ENCODE peak calls at places on chromosomes 13 and 19, in four cellular contexts. J is GM23338, C is OCI-LY7, Z is mammary epithelial cell. F is an unnamed sample. For H3K79me2, the result is how much of the 10 kb centered on the place peaks cover.

GRCh38 chr13:46905249-46905648 is 8.4 kb upstream of the HTR2A start:
- DNase-seq in J (peak), C (peak), Z (peak), F (no peak)

GRCh38 chr19:35977446-35978222 is 17.4 kb upstream of the SDHAF1 start:
- DNase-seq in J (peak), C (peak), Z (no peak), F (no peak)

GRCh38 chr13:107205318-107206112 is 637.6 kb upstream of the ARGLU1 start:
- DNase-seq in J (peak), C (peak), Z (peak), F (peak)

GRCh38 chr13:97430296-97430695 is 3.7 kb upstream of the RAP2A start:
- DNase-seq in J (no peak), C (no peak), Z (no peak), F (no peak)

GRCh38 chr13:29901714-29902631 is 51.6 kb upstream of the UBL3 start:
- DNase-seq in J (no peak), C (no peak), Z (peak), F (peak)

GRCh38 chr19:19740755-19741154 is 7.8 kb upstream of the ZNF14 start:
- DNase-seq in J (no peak), C (no peak), Z (no peak), F (peak)

GRCh38 chr19:310141-310651 is 19.0 kb upstream of the PLPP2 start:
- DNase-seq in J (peak), C (no peak), Z (no peak), F (peak)

GRCh38 chr19:18785179-18786124 is 5.7 kb downstream of the COMP start:
- DNase-seq in J (peak), C (peak), Z (no peak), F (peak)

GRCh38 chr13:93769607-93770006 is 543.0 kb downstream of the GPC6 start:
- DNase-seq in J (no peak), C (no peak), Z (peak), F (no peak)

GRCh38 chr19:4390862-4391693 is 9.3 kb downstream of the SH3GL1 start:
- DNase-seq in J (no peak), C (no peak), Z (peak), F (peak)

GRCh38 chr13:99590519-99591011 is 89.3 kb downstream of the TM9SF2 start:
- DNase-seq in J (no peak), C (no peak), Z (peak), F (no peak)

GRCh38 chr13:98697833-98698232 is 54.6 kb downstream of the SLC15A1 start:
- DNase-seq in J (no peak), C (no peak), Z (no peak), F (no peak)

GRCh38 chr13:20191902-20192469 is 752 bp downstream of the GJB2 start:
- DNase-seq in J (peak), C (no peak), Z (peak), F (peak)

GRCh38 chr13:113952151-113952982 is 21.5 kb downstream of the C13orf46 start:
- DNase-seq in J (no peak), C (no peak), Z (no peak), F (no peak)

GRCh38 chr19:45790942-45791341 is 1.7 kb downstream of the DMWD start:
- DNase-seq in J (no peak), C (no peak), Z (no peak), F (peak)

GRCh38 chr19:8335343-8336071 is 7.6 kb downstream of the KANK3 start:
- DNase-seq in J (peak), C (no peak), Z (no peak), F (peak)

GRCh38 chr13:102460806-102461205 is 59.0 kb upstream of the FGF14 start:
- DNase-seq in J (no peak), C (no peak), Z (no peak), F (no peak)

GRCh38 chr13:93037780-93038179 is 188.8 kb upstream of the GPC6 start:
- DNase-seq in J (no peak), C (no peak), Z (no peak), F (no peak)

GRCh38 chr13:64755961-64756360 is 2474.2 kb downstream of the PCDH9 start:
- DNase-seq in J (no peak), C (no peak), Z (no peak), F (no peak)

GRCh38 chr13:27659466-27659865 is 37.8 kb downstream of the POLR1D start:
- DNase-seq in J (no peak), C (no peak), Z (no peak), F (no peak)

GRCh38 chr19:52600639-52601024 is 30.5 kb downstream of the ZNF701 start:
- DNase-seq in J (peak), C (peak), Z (no peak), F (no peak)

GRCh38 chr19:21127001-21127400 is 14.8 kb upstream of the ZNF431 start:
- DNase-seq in J (no peak), C (no peak), Z (no peak), F (no peak)

GRCh38 chr13:48400820-48401219 is 12.1 kb downstream of the LPAR6 start:
- DNase-seq in J (no peak), C (peak), Z (peak), F (peak)

DNA sequence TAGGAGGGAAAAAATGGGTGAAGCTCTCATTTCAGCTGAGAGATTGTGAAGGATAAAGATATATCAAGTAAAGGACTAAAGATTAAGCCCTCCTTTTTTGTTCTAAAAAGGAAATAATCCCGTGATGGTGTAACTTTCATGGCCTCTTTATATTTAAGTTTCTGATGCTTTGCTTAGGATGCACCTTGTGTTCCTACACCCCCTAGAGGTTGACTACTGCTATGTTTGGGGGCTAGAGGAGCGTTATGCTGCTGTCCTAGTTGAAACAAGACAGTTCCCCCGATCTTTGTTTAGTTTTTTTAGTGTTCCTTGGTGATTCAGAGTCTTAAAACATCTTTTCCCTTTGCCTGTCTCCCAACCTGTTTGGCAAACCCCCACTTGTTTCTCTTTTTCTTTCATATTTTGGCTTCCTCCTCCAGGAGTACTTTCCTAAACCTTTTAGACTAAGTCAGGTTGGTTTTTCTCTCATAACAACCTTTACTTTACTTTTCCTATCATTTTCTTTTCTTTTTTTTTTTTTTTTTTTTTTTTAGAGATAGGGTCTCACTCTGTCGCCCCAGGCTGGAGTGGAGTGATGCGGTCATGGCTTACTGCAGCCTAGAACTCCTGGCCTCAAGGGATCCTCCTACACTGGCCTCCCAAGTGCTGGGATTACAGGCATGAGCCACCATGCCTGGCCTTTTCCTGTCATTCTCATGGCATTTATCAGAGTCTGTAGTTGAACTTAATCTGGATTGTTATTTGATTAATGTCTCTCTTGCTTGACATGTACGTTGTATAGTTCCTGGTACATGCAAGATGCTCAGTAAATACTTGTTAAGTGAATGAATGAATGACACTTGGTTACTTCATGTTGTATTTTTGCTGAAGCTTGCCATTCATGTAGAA is 2.8 kb downstream of the UBA2 start:
- DNase-seq in J (peak), C (peak), Z (peak), F (peak)
- TF ChIP-seq CTCF in J (peak), C (peak), Z (peak), F (peak)

GRCh38 chr19:46943150-46943946 is 76.3 kb upstream of the NPAS1 start:
- DNase-seq in J (no peak), C (no peak), Z (no peak), F (no peak)
- H3K79me2 ChIP-seq in J (under half), C (under half), Z (under half), F (half or more)

DNA sequence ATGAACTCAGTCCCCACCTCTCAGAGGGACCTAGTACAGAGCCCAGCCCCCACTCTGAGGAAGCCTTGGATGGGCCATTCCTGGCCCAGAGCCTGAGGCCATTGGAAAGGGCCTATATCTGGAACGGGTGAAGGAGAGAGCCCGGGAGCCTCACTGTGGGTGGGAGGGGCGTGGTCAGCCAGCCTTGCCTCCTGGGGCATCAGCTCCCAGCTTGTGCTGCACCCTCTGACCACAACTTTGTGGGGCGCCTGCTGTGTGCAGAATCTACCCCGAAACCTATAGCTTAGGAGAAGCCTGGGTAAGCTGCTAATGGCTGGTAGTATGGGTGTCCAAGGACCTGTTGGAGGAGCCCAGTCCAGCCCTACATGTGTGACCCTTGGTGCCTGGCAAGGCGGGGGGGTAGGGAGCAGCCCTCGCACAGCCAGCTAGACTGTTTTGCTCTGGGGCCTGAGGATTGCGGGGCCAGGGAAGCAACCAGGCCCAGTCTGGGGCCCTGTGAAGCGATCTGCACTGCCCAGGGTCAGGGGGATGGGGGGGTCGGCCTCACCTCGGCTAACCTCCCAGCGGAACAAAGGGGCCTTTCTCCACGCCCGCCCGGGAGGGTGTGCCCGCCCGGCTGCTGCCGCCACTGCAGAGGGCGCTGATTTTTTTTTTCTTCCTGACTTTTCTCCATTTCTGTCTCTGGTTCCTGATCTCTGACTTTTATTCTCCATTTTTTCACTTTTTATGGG is 42.3 kb downstream of the LYL1 start:
- DNase-seq in J (no peak), C (no peak), Z (peak), F (peak)
- H3K4me2 ChIP-seq in J (peak), C (peak), Z (peak), F (peak)

GRCh38 chr13:79056706-79057105 is 349.3 kb downstream of the RBM26 start:
- DNase-seq in J (peak), C (no peak), Z (no peak), F (no peak)

DNA sequence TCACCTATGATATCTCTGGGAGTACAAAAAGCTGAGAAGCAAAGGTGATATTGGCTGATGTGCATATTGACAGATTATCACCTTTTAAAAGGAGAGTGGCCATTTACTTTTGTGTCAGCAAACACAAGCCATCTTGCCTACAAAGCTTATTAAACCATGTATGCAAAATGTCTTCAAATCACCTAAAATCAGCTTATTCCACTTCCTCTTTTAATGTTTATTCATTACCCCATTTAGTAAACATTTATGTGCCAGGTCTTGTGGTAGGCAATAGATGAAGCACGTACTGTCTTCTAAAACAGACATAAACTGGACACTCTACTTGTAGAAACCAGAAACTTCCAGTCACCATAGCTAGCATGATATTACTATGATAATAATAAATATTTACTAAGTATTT is 354.6 kb downstream of the RBM26 start:
- DNase-seq in J (no peak), C (no peak), Z (no peak), F (no peak)
- TF ChIP-seq CTCF in J (no peak), C (no peak), Z (no peak), F (no peak)

GRCh38 chr19:2246014-2246620 is 3.0 kb upstream of the AMH start:
- DNase-seq in J (no peak), C (no peak), Z (no peak), F (no peak)

GRCh38 chr19:2246801-2247361 is 2.2 kb upstream of the AMH start:
- DNase-seq in J (no peak), C (no peak), Z (no peak), F (no peak)

GRCh38 chr19:2244486-2244885 is 4.6 kb upstream of the AMH start:
- DNase-seq in J (no peak), C (no peak), Z (no peak), F (no peak)

GRCh38 chr19:2244122-2244411 is 5.1 kb upstream of the AMH start:
- DNase-seq in J (no peak), C (no peak), Z (no peak), F (no peak)

GRCh38 chr19:2245273-2245672 is 3.9 kb upstream of the AMH start:
- DNase-seq in J (no peak), C (no peak), Z (no peak), F (no peak)
- H3K79me2 ChIP-seq in J (under half), C (under half), Z (half or more), F (half or more)

GRCh38 chr19:55358493-55358892 is 4.0 kb upstream of the COX6B2 start:
- DNase-seq in J (no peak), C (no peak), Z (no peak), F (no peak)
- H3K4me2 ChIP-seq in J (no peak), C (no peak), Z (no peak), F (no peak)

DNA sequence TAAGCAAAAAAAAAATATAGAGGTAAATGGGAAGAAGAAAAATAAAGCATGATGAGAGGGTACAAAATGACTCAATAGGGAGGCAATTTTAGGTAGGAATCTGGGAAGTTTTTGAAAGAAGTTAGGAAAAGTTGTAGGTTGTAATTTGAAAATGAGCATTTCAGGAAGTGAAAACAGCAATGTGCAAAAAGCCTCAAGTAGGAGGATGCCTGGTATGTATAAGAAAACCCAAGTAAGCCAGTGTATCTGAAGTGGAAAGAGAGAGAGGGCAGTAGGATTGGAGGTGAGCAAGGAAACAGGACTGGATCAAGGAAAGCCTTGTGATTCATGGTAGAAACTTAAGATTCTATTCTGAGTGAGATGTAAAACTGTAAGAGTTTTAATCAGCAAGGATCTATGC is 121.6 kb upstream of the SPRY2 start:
- DNase-seq in J (no peak), C (no peak), Z (no peak), F (no peak)
- TF ChIP-seq CTCF in J (no peak), C (no peak), Z (no peak), F (no peak)

GRCh38 chr13:50682966-50683365 is 160.5 kb downstream of the DLEU7 start:
- DNase-seq in J (no peak), C (no peak), Z (no peak), F (no peak)

GRCh38 chr13:50686547-50686946 is 156.9 kb downstream of the DLEU7 start:
- DNase-seq in J (no peak), C (no peak), Z (no peak), F (no peak)

GRCh38 chr13:50684366-50684765 is 159.1 kb downstream of the DLEU7 start:
- DNase-seq in J (no peak), C (no peak), Z (no peak), F (no peak)

GRCh38 chr13:50687545-50687944 is 155.9 kb downstream of the DLEU7 start:
- DNase-seq in J (no peak), C (no peak), Z (no peak), F (no peak)

GRCh38 chr13:50685491-50685890 is 158.0 kb downstream of the DLEU7 start:
- DNase-seq in J (peak), C (no peak), Z (peak), F (no peak)
- H3K79me2 ChIP-seq in J (under half), C (under half), Z (under half), F (under half)

GRCh38 chr19:49217382-49217781 is 59.8 kb downstream of the TRPM4 start:
- DNase-seq in J (no peak), C (no peak), Z (no peak), F (peak)
- H3K4me2 ChIP-seq in J (no peak), C (no peak), Z (no peak), F (peak)

F was measured in osteoblast.